ENCODE peak calls at places on chromosomes 11 and 22, in nine cellular contexts. C, R, D, Y, E, K, H, W and O are unnamed samples.

GRCh38 chr11:11250470-11250869 is 102.6 kb downstream of the CSNK2A3 start:
- DNase-seq in C (no peak), R (no peak), D (no peak), Y (no peak), E (no peak), K (no peak), H (no peak), W (no peak), O (peak; percentile 2)

GRCh38 chr11:106152013-106152412 is 74.6 kb downstream of the AASDHPPT start:
- DNase-seq in C (peak; percentile 9), R (no peak), D (peak; percentile 36), Y (peak; percentile 42), E (no peak), K (no peak), H (no peak), W (no peak), O (no peak)

GRCh38 chr11:47139878-47140277 is 36.8 kb downstream of the ARFGAP2 start:
- DNase-seq in C (no peak), R (no peak), D (no peak), Y (no peak), E (no peak), K (no peak), H (no peak), W (no peak), O (no peak)

GRCh38 chr22:40247976-40248375 is 70.3 kb downstream of the TNRC6B start:
- DNase-seq in C (no peak), R (peak; percentile 39), D (no peak), Y (no peak), E (no peak), K (no peak), H (no peak), W (no peak), O (no peak)

GRCh38 chr11:120565436-120566155 is 54.0 kb downstream of the GRIK4 start:
- DNase-seq in C (no peak), R (no peak), D (no peak), Y (peak; percentile 25), E (no peak), K (no peak), H (no peak), W (no peak), O (no peak)

GRCh38 chr22:36727110-36727509 is 23.6 kb upstream of the CACNG2 start:
- DNase-seq in C (no peak), R (no peak), D (no peak), Y (no peak), E (no peak), K (no peak), H (no peak), W (no peak), O (no peak)

GRCh38 chr11:36467913-36468312 is 42.2 kb downstream of the TRAF6 start:
- DNase-seq in C (no peak), R (no peak), D (no peak), Y (no peak), E (no peak), K (no peak), H (no peak), W (no peak), O (no peak)

GRCh38 chr11:44305643-44306468 is 4.1 kb downstream of the ALX4 start:
- DNase-seq in C (no peak), R (no peak), D (no peak), Y (peak; percentile 32), E (no peak), K (no peak), H (no peak), W (no peak), O (no peak)

GRCh38 chr11:38252620-38253019 is 1654.6 kb upstream of the RAG2 start:
- DNase-seq in C (no peak), R (no peak), D (peak; percentile 42), Y (peak; percentile 57), E (no peak), K (no peak), H (no peak), W (no peak), O (no peak)

GRCh38 chr11:44926036-44926435 is 24.6 kb downstream of the TP53I11 start:
- DNase-seq in C (no peak), R (no peak), D (no peak), Y (no peak), E (no peak), K (no peak), H (no peak), W (no peak), O (no peak)

GRCh38 chr11:109421981-109422590 is at the start of gene C11orf87:
- DNase-seq in C (no peak), R (no peak), D (no peak), Y (peak; percentile 5), E (no peak), K (peak; percentile 80), H (no peak), W (peak; percentile 39), O (no peak)

GRCh38 chr11:46267930-46268329 is 9.5 kb upstream of the CREB3L1 start:
- DNase-seq in C (no peak), R (no peak), D (no peak), Y (no peak), E (no peak), K (no peak), H (no peak), W (no peak), O (no peak)

GRCh38 chr11:12287374-12288211 is 89.8 kb upstream of the PARVA start:
- DNase-seq in C (peak; percentile 87), R (no peak), D (peak; percentile 97), Y (peak; percentile 97), E (peak; percentile 94), K (peak; percentile 18), H (peak; percentile 64), W (no peak), O (peak; percentile 97)

GRCh38 chr11:116837231-116838091 is at the start of gene APOA1:
- DNase-seq in C (no peak), R (no peak), D (peak; percentile 57), Y (no peak), E (no peak), K (no peak), H (no peak), W (no peak), O (no peak)